ENCODE peak calls at places on chromosomes 12 and 14, in seven cellular contexts. M, N, R, U, P, H and T are unnamed samples.

GRCh38 chr12:91057349-91057748 is 475 bp downstream of the KERA start:
- DNase-seq in M (no peak), N (no peak), R (no peak), U (no peak), P (no peak), H (no peak), T (no peak)

GRCh38 chr12:75792687-75793086 is 238.9 kb downstream of the PHLDA1 start:
- DNase-seq in M (no peak), N (no peak), R (no peak), U (no peak), P (no peak), H (no peak), T (no peak)

GRCh38 chr14:72305555-72305954 is 373.3 kb downstream of the RGS6 start:
- DNase-seq in M (no peak), N (no peak), R (no peak), U (no peak), P (no peak), H (no peak), T (no peak)

GRCh38 chr12:123036471-123037285 is 56.2 kb downstream of the ARL6IP4 start:
- DNase-seq in M (no peak), N (no peak), R (no peak), U (no peak), P (peak; percentile 57), H (no peak), T (no peak)

GRCh38 chr12:121918679-121919038 is 267 bp downstream of the CFAP251 start:
- DNase-seq in M (no peak), N (no peak), R (no peak), U (no peak), P (no peak), H (no peak), T (no peak)

GRCh38 chr12:70853326-70853725 is 67.2 kb downstream of the PTPRR start:
- DNase-seq in M (no peak), N (no peak), R (no peak), U (no peak), P (no peak), H (peak; percentile 34), T (no peak)

GRCh38 chr14:95981939-95982338 is 57.2 kb upstream of the C14orf132 start:
- DNase-seq in M (no peak), N (no peak), R (no peak), U (no peak), P (no peak), H (no peak), T (no peak)

GRCh38 chr14:102951034-102951433 is 28.6 kb downstream of the AMN start:
- DNase-seq in M (no peak), N (no peak), R (no peak), U (no peak), P (no peak), H (no peak), T (no peak)

GRCh38 chr12:113647048-113647447 is 175.4 kb upstream of the LHX5 start:
- DNase-seq in M (no peak), N (no peak), R (peak; percentile 29), U (no peak), P (no peak), H (no peak), T (no peak)

GRCh38 chr14:70707138-70708038 is 65.7 kb downstream of the TTC9 start:
- DNase-seq in M (no peak), N (no peak), R (peak; percentile 32), U (peak; percentile 28), P (no peak), H (peak; percentile 74), T (no peak)

GRCh38 chr12:104579716-104580495 is 123.2 kb downstream of the CHST11 start:
- DNase-seq in M (no peak), N (no peak), R (no peak), U (no peak), P (no peak), H (no peak), T (no peak)

GRCh38 chr12:6532927-6533652 is 1.2 kb upstream of the GAPDH start:
- DNase-seq in M (peak; percentile 80), N (no peak), R (peak; percentile 86), U (peak; percentile 63), P (peak; percentile 89), H (peak; percentile 75), T (peak; percentile 81)

GRCh38 chr12:20404576-20405346 is 36.4 kb downstream of the PDE3A start:
- DNase-seq in M (peak; percentile 15), N (no peak), R (peak; percentile 36), U (peak; percentile 26), P (no peak), H (peak; percentile 36), T (peak; percentile 41)

GRCh38 chr12:131894981-131895639 is 688 bp downstream of the ULK1 start:
- DNase-seq in M (no peak), N (no peak), R (peak; percentile 49), U (peak; percentile 68), P (peak; percentile 80), H (peak; percentile 52), T (peak; percentile 66)

GRCh38 chr14:73988065-73988464 is 31.0 kb downstream of the ENTPD5 start:
- DNase-seq in M (no peak), N (no peak), R (no peak), U (no peak), P (no peak), H (no peak), T (no peak)

GRCh38 chr14:50839048-50839447 is 8.1 kb upstream of the NIN start:
- DNase-seq in M (no peak), N (no peak), R (no peak), U (no peak), P (no peak), H (peak; percentile 31), T (no peak)

GRCh38 chr14:65502676-65503124 is 90.2 kb downstream of the FUT8 start:
- DNase-seq in M (no peak), N (no peak), R (no peak), U (no peak), P (no peak), H (no peak), T (no peak)

GRCh38 chr14:23727566-23728335 is 91.6 kb downstream of the DHRS2 start:
- DNase-seq in M (no peak), N (no peak), R (peak; percentile 66), U (no peak), P (no peak), H (peak; percentile 43), T (no peak)

DNA sequence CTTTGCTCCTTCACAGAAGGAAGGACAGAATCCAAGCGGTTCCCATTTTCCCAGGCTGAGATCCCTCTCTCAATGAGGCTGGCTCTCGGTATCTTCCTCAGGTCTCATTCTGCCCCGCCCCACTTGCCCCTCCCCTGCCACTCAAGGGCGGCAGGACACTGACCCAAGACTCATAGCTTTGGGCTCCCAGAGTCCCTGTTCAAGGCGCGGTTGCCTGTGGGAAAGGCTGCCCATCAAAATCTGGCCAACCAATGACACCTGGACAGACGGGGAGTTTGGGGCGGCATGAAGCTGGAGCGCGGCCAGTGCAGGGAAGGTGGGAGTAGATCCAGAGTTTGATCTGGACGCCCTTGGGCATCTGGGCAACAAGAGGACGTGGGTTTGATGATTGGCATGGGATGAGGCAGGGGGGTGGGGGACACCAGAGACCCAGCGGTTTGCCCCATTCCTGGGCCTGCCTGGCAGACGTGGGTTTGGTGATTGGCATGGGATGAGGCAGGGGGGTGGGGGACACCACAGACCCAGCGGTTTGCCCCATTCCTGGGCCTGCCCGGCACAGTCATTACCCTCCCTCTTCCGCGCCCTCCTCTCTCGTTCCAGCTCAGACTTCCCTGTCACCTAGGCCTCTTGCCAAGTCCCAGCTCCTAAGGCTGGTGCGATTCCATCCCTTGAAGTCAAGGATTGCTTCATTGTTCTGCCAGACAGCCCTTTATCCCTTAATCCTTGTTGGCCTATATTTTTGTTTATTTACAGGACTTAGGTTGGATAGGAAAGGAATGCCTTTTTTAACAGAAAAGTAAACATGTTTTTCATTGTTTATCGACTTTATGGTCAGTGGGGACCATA is 92.1 kb downstream of the NINJ2 start:
- DNase-seq in M (peak; percentile 73), N (peak; percentile 94), R (peak; percentile 98), U (peak; percentile 53), P (peak; percentile 91), H (peak; percentile 89), T (peak; percentile 82)
- H3K4me1 ChIP-seq in M (peaks cover 72% of the 10 kb centered on the region), N (peaks cover 58% of the 10 kb centered on the region), R (peaks cover 42% of the 10 kb centered on the region), U (no peaks in the 10 kb centered on the region), P (no peaks in the 10 kb centered on the region), H (peaks cover 37% of the 10 kb centered on the region), T (peaks cover 24% of the 10 kb centered on the region)

GRCh38 chr14:75539165-75539561 is 16.9 kb downstream of the BATF start:
- DNase-seq in M (no peak), N (no peak), R (no peak), U (no peak), P (no peak), H (no peak), T (no peak)
- H3K4me3 ChIP-seq in M (no peak overlapping the region), N (no peak overlapping the region), R (no peak overlapping the region), U (no peak overlapping the region), P (no peak overlapping the region), H (no peak overlapping the region), T (no peak overlapping the region)

GRCh38 chr12:124570810-124571209 is 3.4 kb upstream of the NCOR2 start:
- DNase-seq in M (no peak), N (no peak), R (no peak), U (no peak), P (no peak), H (no peak), T (no peak)

GRCh38 chr12:124568431-124569374 is 1.3 kb upstream of the NCOR2 start:
- DNase-seq in M (peak; percentile 81), N (no peak), R (peak; percentile 79), U (no peak), P (peak; percentile 91), H (peak; percentile 65), T (peak; percentile 86)

GRCh38 chr12:124567673-124568373 is 411 bp upstream of the NCOR2 start:
- DNase-seq in M (peak; percentile 97), N (peak; percentile 95), R (peak; percentile 87), U (peak; percentile 92), P (peak; percentile 98), H (peak; percentile 94), T (peak; percentile 95)

GRCh38 chr12:124571556-124571955 is 4.1 kb upstream of the NCOR2 start:
- DNase-seq in M (no peak), N (no peak), R (no peak), U (no peak), P (peak; percentile 67), H (no peak), T (no peak)

GRCh38 chr12:124569375-124570148 is 2.1 kb upstream of the NCOR2 start:
- DNase-seq in M (no peak), N (no peak), R (no peak), U (no peak), P (no peak), H (no peak), T (no peak)
- H3K4me1 ChIP-seq in M (peaks cover 46% of the 10 kb centered on the region), N (peaks cover 37% of the 10 kb centered on the region), R (peaks cover 33% of the 10 kb centered on the region), U (peaks cover 3% of the 10 kb centered on the region), P (no peaks in the 10 kb centered on the region), H (peaks cover 33% of the 10 kb centered on the region), T (peaks cover 17% of the 10 kb centered on the region)

GRCh38 chr12:66799548-66799947 is 120.7 kb upstream of the GRIP1 start:
- DNase-seq in M (no peak), N (no peak), R (no peak), U (no peak), P (no peak), H (no peak), T (no peak)

GRCh38 chr12:66803972-66804371 is 125.1 kb upstream of the GRIP1 start:
- DNase-seq in M (no peak), N (no peak), R (no peak), U (no peak), P (no peak), H (no peak), T (no peak)

DNA sequence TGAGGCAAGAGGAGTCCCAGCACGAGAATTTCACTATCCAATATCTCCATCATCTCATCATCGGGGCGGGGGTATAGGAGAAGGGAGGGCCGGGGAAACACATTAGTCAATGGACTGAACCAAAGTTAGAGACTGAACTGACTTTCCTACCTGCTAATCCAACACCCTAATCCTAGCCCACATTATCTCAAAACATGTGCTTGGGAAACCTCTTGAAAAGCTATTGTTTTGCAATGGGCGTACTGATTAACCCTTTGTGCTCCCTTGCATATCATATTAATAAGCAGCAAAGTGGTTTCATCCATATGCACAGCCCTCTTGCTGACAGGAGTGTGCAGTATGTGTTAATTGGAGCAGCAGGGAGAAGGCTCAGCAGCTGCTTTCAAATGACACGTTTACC is 125.7 kb upstream of the GRIP1 start:
- DNase-seq in M (no peak), N (no peak), R (no peak), U (no peak), P (no peak), H (no peak), T (no peak)
- H3K4me3 ChIP-seq in M (no peak overlapping the region), N (no peak overlapping the region), R (no peak overlapping the region), U (no peak overlapping the region), P (no peak overlapping the region), H (no peak overlapping the region), T (no peak overlapping the region)